ENCODE peak calls at places on chromosome 10, in eight cellular contexts. J is BE2C, C is cardiac muscle cell, H is psoas muscle, R is IMR-90, K is OCI-LY7, O is pancreas, Z is kidney epithelial cell. P is an unnamed sample.

GRCh38 chr10:23186178-23186577 is 5.9 kb upstream of the PTF1A start:
- DNase-seq in J (no peak), C (no peak), H (no peak), R (no peak), K (no peak), O (no peak), Z (no peak), P (no peak)

GRCh38 chr10:123935680-123936079 is 44.1 kb upstream of the CPXM2 start:
- DNase-seq in J (no peak), C (no peak), H (no peak), R (no peak), K (no peak), O (no peak), Z (no peak), P (no peak)

GRCh38 chr10:100735087-100735344 is 10.4 kb upstream of the PAX2 start:
- DNase-seq in J (no peak), C (no peak), H (no peak), R (no peak), K (no peak), O (no peak), Z (no peak), P (no peak)

GRCh38 chr10:35339946-35340345 is 3.6 kb downstream of the CCNY start:
- DNase-seq in J (no peak), C (no peak), H (no peak), R (peak; percentile 39), K (no peak), O (no peak), Z (no peak), P (no peak)

GRCh38 chr10:132644544-132645530 is 107.2 kb downstream of the INPP5A start:
- DNase-seq in J (no peak), C (no peak), H (peak; percentile 47), R (no peak), K (no peak), O (no peak), Z (no peak), P (no peak)

GRCh38 chr10:78627254-78627795 is 441.4 kb upstream of the ZMIZ1 start:
- DNase-seq in J (no peak), C (no peak), H (no peak), R (no peak), K (no peak), O (no peak), Z (no peak), P (no peak)

GRCh38 chr10:8301831-8302230 is 247.3 kb downstream of the GATA3 start:
- DNase-seq in J (peak; percentile 36), C (no peak), H (no peak), R (no peak), K (no peak), O (no peak), Z (no peak), P (no peak)

GRCh38 chr10:59337254-59337653 is 25.1 kb downstream of the FAM13C start:
- DNase-seq in J (peak; percentile 34), C (peak; percentile 71), H (no peak), R (peak; percentile 64), K (no peak), O (peak; percentile 56), Z (no peak), P (no peak)

GRCh38 chr10:45439365-45439764 is 65.3 kb downstream of the ALOX5 start:
- DNase-seq in J (no peak), C (no peak), H (no peak), R (no peak), K (no peak), O (no peak), Z (no peak), P (no peak)

GRCh38 chr10:116298586-116298985 is 25.6 kb upstream of the GFRA1 start:
- DNase-seq in J (no peak), C (no peak), H (no peak), R (no peak), K (no peak), O (no peak), Z (no peak), P (no peak)

GRCh38 chr10:61857746-61858145 is 43.8 kb upstream of the ARID5B start:
- DNase-seq in J (no peak), C (no peak), H (no peak), R (no peak), K (no peak), O (no peak), Z (no peak), P (no peak)

GRCh38 chr10:95559466-95559865 is 1.7 kb downstream of the SORBS1 start:
- DNase-seq in J (no peak), C (no peak), H (peak; percentile 61), R (no peak), K (no peak), O (no peak), Z (no peak), P (no peak)

GRCh38 chr10:28359334-28359733 is 56.5 kb upstream of the MPP7 start:
- DNase-seq in J (no peak), C (no peak), H (no peak), R (no peak), K (no peak), O (no peak), Z (no peak), P (no peak)
- TF ChIP-seq CTCF in J (no peak), C (no peak), H (no peak), R (no peak), K (no peak), O (no peak), Z (no peak), P (no peak)

GRCh38 chr10:80158598-80159127 is 26.1 kb downstream of the PLAC9 start:
- DNase-seq in J (peak; percentile 86), C (peak; percentile 99), H (peak; percentile 91), R (peak; percentile 99), K (no peak), O (no peak), Z (peak; percentile 86), P (peak; percentile 97)
- H3K4me3 ChIP-seq in J (peak overlapping the region; percentile 26), C (no peak overlapping the region), H (peak overlapping the region; percentile 23), R (no peak overlapping the region), K (no peak overlapping the region), O (no peak overlapping the region), Z (no peak overlapping the region), P (no peak overlapping the region)

DNA sequence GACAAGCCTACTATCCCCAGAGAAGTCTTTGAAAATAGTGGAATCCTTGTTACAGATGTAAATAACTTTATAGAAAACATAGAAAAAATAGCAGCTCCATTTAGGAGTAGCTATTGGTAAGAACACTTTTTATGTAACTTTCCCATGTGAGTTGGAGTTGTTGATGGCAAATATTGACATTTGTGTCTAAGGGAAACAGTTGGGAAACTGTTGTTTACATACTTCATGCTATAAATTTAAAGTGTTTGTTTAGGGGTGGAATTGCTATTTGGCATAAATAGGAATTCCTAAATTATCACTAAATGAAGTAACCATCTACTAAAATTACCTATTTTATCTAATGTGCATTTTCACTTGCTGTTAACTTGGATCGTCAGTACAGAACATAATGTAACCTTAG is 50.7 kb downstream of the GDI2 start:
- DNase-seq in J (no peak), C (no peak), H (no peak), R (no peak), K (no peak), O (no peak), Z (no peak), P (no peak)
- H3K36me3 ChIP-seq in J (peaks cover 78% of the 10 kb centered on the region), C (peaks cover 75% of the 10 kb centered on the region), H (peaks cover 30% of the 10 kb centered on the region), R (peaks cover 55% of the 10 kb centered on the region), K (peaks cover 100% of the 10 kb centered on the region), O (no peaks in the 10 kb centered on the region), Z (peaks cover 2% of the 10 kb centered on the region), P (peaks cover 25% of the 10 kb centered on the region)

GRCh38 chr10:86483664-86484063 is 37.9 kb downstream of the WAPL start:
- DNase-seq in J (no peak), C (no peak), H (no peak), R (no peak), K (no peak), O (no peak), Z (no peak), P (no peak)
- TF ChIP-seq CTCF in J (no peak), C (no peak), H (no peak), R (no peak), K (no peak), O (no peak), Z (no peak), P (no peak)

DNA sequence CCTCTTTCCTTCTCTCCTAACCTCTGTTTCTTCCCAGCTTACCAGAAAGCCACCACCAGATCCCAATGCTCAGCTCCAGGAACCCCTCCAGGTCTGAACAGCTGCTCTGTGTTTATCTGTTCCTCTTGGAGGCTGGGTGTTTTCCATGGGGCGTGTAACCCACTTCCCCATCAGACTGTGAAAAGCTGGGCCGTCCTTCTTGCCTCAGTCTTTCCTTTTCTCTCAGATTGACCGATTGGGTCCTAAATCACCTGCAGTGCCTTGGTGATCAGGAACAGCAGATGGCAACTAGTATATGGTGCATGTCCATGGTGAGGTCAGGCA is 4.8 kb downstream of the SH3PXD2A start:
- DNase-seq in J (no peak), C (no peak), H (no peak), R (no peak), K (no peak), O (no peak), Z (no peak), P (no peak)
- H3K4me3 ChIP-seq in J (no peak overlapping the region), C (no peak overlapping the region), H (peak overlapping the region; percentile 27), R (no peak overlapping the region), K (no peak overlapping the region), O (no peak overlapping the region), Z (no peak overlapping the region), P (no peak overlapping the region)

GRCh38 chr10:3372284-3372683 is 199.7 kb upstream of the PITRM1 start:
- DNase-seq in J (no peak), C (peak; percentile 69), H (no peak), R (peak; percentile 44), K (no peak), O (no peak), Z (no peak), P (no peak)
- H3K36me3 ChIP-seq in J (no peaks in the 10 kb centered on the region), C (no peaks in the 10 kb centered on the region), H (no peaks in the 10 kb centered on the region), R (no peaks in the 10 kb centered on the region), K (no peaks in the 10 kb centered on the region), O (no peaks in the 10 kb centered on the region), Z (no peaks in the 10 kb centered on the region), P (no peaks in the 10 kb centered on the region)